ENCODE peak calls at places on chromosomes 11 and 22, in nine cellular contexts. One of them, this sample, is unnamed.
A peak's percentile ranks its signal among the peaks of the same experiment; 100 is the strongest.

GRCh38 chr22:31625661-31626426 is 36.2 kb downstream of the PISD start:
- DNase-seq in thyroid gland: peak; percentile 55
- DNase-seq in stomach: peak; percentile 62
- DNase-seq in adrenal gland: peak; percentile 90
- DNase-seq in prostate gland: peak; percentile 58
- DNase-seq in body of pancreas: no peak
- DNase-seq in ovary: peak; percentile 44
- DNase-seq in spleen: peak; percentile 83
- DNase-seq in HepG2: no peak
- DNase-seq in this sample: peak; percentile 73

GRCh38 chr11:83510530-83511449 is 224.6 kb upstream of the CCDC90B start:
- DNase-seq in thyroid gland: no peak
- DNase-seq in stomach: no peak
- DNase-seq in adrenal gland: no peak
- DNase-seq in prostate gland: no peak
- DNase-seq in body of pancreas: no peak
- DNase-seq in ovary: no peak
- DNase-seq in spleen: no peak
- DNase-seq in HepG2: no peak
- DNase-seq in this sample: no peak

GRCh38 chr11:27401760-27402316 is 38.8 kb upstream of the CCDC34 start:
- DNase-seq in thyroid gland: no peak
- DNase-seq in stomach: no peak
- DNase-seq in adrenal gland: no peak
- DNase-seq in prostate gland: no peak
- DNase-seq in body of pancreas: peak; percentile 29
- DNase-seq in ovary: no peak
- DNase-seq in spleen: no peak
- DNase-seq in HepG2: peak; percentile 85
- DNase-seq in this sample: no peak

GRCh38 chr11:70319694-70320093 is 49.2 kb downstream of the PPFIA1 start:
- DNase-seq in thyroid gland: no peak
- DNase-seq in stomach: no peak
- DNase-seq in adrenal gland: peak; percentile 41
- DNase-seq in prostate gland: no peak
- DNase-seq in body of pancreas: no peak
- DNase-seq in ovary: no peak
- DNase-seq in spleen: no peak
- DNase-seq in HepG2: no peak
- DNase-seq in this sample: no peak

GRCh38 chr11:84780689-84781293 is 846.4 kb downstream of the DLG2 start:
- DNase-seq in thyroid gland: no peak
- DNase-seq in stomach: no peak
- DNase-seq in adrenal gland: no peak
- DNase-seq in prostate gland: no peak
- DNase-seq in body of pancreas: no peak
- DNase-seq in ovary: no peak
- DNase-seq in spleen: no peak
- DNase-seq in HepG2: peak; percentile 6
- DNase-seq in this sample: no peak

GRCh38 chr11:44611687-44612437 is 46.4 kb downstream of the CD82 start:
- DNase-seq in thyroid gland: no peak
- DNase-seq in stomach: no peak
- DNase-seq in adrenal gland: no peak
- DNase-seq in prostate gland: no peak
- DNase-seq in body of pancreas: no peak
- DNase-seq in ovary: no peak
- DNase-seq in spleen: peak; percentile 90
- DNase-seq in HepG2: no peak
- DNase-seq in this sample: no peak

GRCh38 chr22:47918276-47918928 is 1156.0 kb downstream of the TBC1D22A start:
- DNase-seq in thyroid gland: no peak
- DNase-seq in stomach: no peak
- DNase-seq in adrenal gland: no peak
- DNase-seq in prostate gland: no peak
- DNase-seq in body of pancreas: no peak
- DNase-seq in ovary: no peak
- DNase-seq in spleen: peak; percentile 89
- DNase-seq in HepG2: no peak
- DNase-seq in this sample: no peak

GRCh38 chr22:37060801-37061610 is 9.5 kb downstream of the KCTD17 start:
- DNase-seq in thyroid gland: no peak
- DNase-seq in stomach: no peak
- DNase-seq in adrenal gland: no peak
- DNase-seq in prostate gland: no peak
- DNase-seq in body of pancreas: no peak
- DNase-seq in ovary: peak; percentile 23
- DNase-seq in spleen: no peak
- DNase-seq in HepG2: no peak
- DNase-seq in this sample: no peak

GRCh38 chr11:70142171-70142875 is 60.8 kb upstream of the FADD start:
- DNase-seq in thyroid gland: no peak
- DNase-seq in stomach: peak; percentile 30
- DNase-seq in adrenal gland: no peak
- DNase-seq in prostate gland: no peak
- DNase-seq in body of pancreas: no peak
- DNase-seq in ovary: no peak
- DNase-seq in spleen: no peak
- DNase-seq in HepG2: no peak
- DNase-seq in this sample: no peak

GRCh38 chr11:126202646-126203359 is 8.6 kb downstream of the RPUSD4 start:
- DNase-seq in thyroid gland: no peak
- DNase-seq in stomach: peak; percentile 76
- DNase-seq in adrenal gland: peak; percentile 16
- DNase-seq in prostate gland: no peak
- DNase-seq in body of pancreas: peak; percentile 60
- DNase-seq in ovary: no peak
- DNase-seq in spleen: no peak
- DNase-seq in HepG2: no peak
- DNase-seq in this sample: no peak

GRCh38 chr22:17974703-17975372 is 49.5 kb downstream of the MICAL3 start:
- DNase-seq in thyroid gland: no peak
- DNase-seq in stomach: no peak
- DNase-seq in adrenal gland: no peak
- DNase-seq in prostate gland: no peak
- DNase-seq in body of pancreas: no peak
- DNase-seq in ovary: no peak
- DNase-seq in spleen: no peak
- DNase-seq in HepG2: no peak
- DNase-seq in this sample: no peak

GRCh38 chr22:48267681-48268080 is 1505.2 kb downstream of the TBC1D22A start:
- DNase-seq in thyroid gland: no peak
- DNase-seq in stomach: no peak
- DNase-seq in adrenal gland: no peak
- DNase-seq in prostate gland: no peak
- DNase-seq in body of pancreas: no peak
- DNase-seq in ovary: no peak
- DNase-seq in spleen: no peak
- DNase-seq in HepG2: no peak
- DNase-seq in this sample: no peak

GRCh38 chr22:44625421-44625760 is 76.6 kb upstream of the PRR5 start:
- DNase-seq in thyroid gland: no peak
- DNase-seq in stomach: no peak
- DNase-seq in adrenal gland: no peak
- DNase-seq in prostate gland: no peak
- DNase-seq in body of pancreas: no peak
- DNase-seq in ovary: no peak
- DNase-seq in spleen: peak; percentile 63
- DNase-seq in HepG2: no peak
- DNase-seq in this sample: no peak

GRCh38 chr22:29208879-29209623 is 3.4 kb downstream of the EMID1 start:
- DNase-seq in thyroid gland: peak; percentile 86
- DNase-seq in stomach: peak; percentile 43
- DNase-seq in adrenal gland: peak; percentile 30
- DNase-seq in prostate gland: no peak
- DNase-seq in body of pancreas: no peak
- DNase-seq in ovary: no peak
- DNase-seq in spleen: peak; percentile 82
- DNase-seq in HepG2: no peak
- DNase-seq in this sample: no peak

GRCh38 chr11:69718912-69719311 is 15.1 kb upstream of the FGF19 start:
- DNase-seq in thyroid gland: no peak
- DNase-seq in stomach: no peak
- DNase-seq in adrenal gland: no peak
- DNase-seq in prostate gland: no peak
- DNase-seq in body of pancreas: no peak
- DNase-seq in ovary: no peak
- DNase-seq in spleen: no peak
- DNase-seq in HepG2: no peak
- DNase-seq in this sample: no peak

GRCh38 chr11:121904148-121904547 is 211.9 kb downstream of the BLID start:
- DNase-seq in thyroid gland: no peak
- DNase-seq in stomach: no peak
- DNase-seq in adrenal gland: peak; percentile 37
- DNase-seq in prostate gland: no peak
- DNase-seq in body of pancreas: no peak
- DNase-seq in ovary: no peak
- DNase-seq in spleen: no peak
- DNase-seq in HepG2: no peak
- DNase-seq in this sample: no peak

DNA sequence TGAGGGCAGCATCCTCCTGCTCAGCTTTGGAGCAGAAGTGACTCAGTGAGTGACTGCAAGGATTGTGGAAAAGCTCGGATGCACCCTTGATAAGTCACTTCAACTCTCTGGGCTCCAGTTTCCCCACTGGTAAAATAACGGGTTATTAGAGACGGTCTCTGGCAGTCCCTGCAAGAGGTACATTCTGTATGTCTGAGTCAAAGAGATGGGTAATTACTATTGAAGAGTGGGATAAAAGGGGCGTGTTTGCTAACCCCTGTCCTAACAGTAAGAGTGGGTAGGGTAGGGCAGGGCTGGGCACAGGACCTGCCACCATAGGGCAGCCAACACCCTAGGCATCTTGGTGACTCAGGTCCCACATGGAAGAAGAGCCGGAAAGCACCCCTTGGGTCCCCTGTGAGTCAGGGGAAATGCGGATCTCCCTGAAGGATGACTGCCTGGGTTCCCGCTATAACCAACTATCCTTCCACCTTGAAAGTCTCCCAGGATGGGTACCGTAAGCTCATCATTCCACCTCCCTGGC is 7.3 kb upstream of the AHNAK start:
- DNase-seq in thyroid gland: no peak
- DNase-seq in stomach: no peak
- DNase-seq in adrenal gland: no peak
- DNase-seq in prostate gland: no peak
- DNase-seq in body of pancreas: no peak
- DNase-seq in ovary: no peak
- DNase-seq in spleen: no peak
- DNase-seq in HepG2: no peak
- DNase-seq in this sample: no peak
- TF ChIP-seq POLR2A in thyroid gland: no peak
- TF ChIP-seq POLR2A in stomach: no peak
- TF ChIP-seq POLR2A in adrenal gland: no peak
- TF ChIP-seq POLR2A in prostate gland: no peak
- TF ChIP-seq POLR2A in body of pancreas: no peak
- TF ChIP-seq POLR2A in ovary: no peak
- TF ChIP-seq POLR2A in spleen: no peak
- TF ChIP-seq POLR2A in HepG2: no peak
- TF ChIP-seq POLR2A in this sample: no peak

GRCh38 chr22:40856513-40857308 is at the start of the genes ST13 and XPNPEP3:
- DNase-seq in thyroid gland: peak; percentile 99
- DNase-seq in stomach: peak; percentile 97
- DNase-seq in adrenal gland: peak; percentile 99
- DNase-seq in prostate gland: peak; percentile 97
- DNase-seq in body of pancreas: peak; percentile 99
- DNase-seq in ovary: peak; percentile 99
- DNase-seq in spleen: peak; percentile 99
- DNase-seq in HepG2: peak; percentile 92
- DNase-seq in this sample: peak; percentile 98
- H3K4me1 ChIP-seq in thyroid gland: peaks cover 40% of the 10 kb centered on the region
- H3K4me1 ChIP-seq in stomach: peaks cover 63% of the 10 kb centered on the region
- H3K4me1 ChIP-seq in adrenal gland: peaks cover 56% of the 10 kb centered on the region
- H3K4me1 ChIP-seq in prostate gland: peaks cover 9% of the 10 kb centered on the region
- H3K4me1 ChIP-seq in body of pancreas: peaks cover 51% of the 10 kb centered on the region
- H3K4me1 ChIP-seq in ovary: peaks cover 4% of the 10 kb centered on the region
- H3K4me1 ChIP-seq in spleen: peaks cover 64% of the 10 kb centered on the region
- H3K4me1 ChIP-seq in HepG2: peaks cover 39% of the 10 kb centered on the region
- H3K4me1 ChIP-seq in this sample: no peaks in the 10 kb centered on the region

GRCh38 chr22:24564376-24565058 is 8.7 kb downstream of the SNRPD3 start:
- DNase-seq in thyroid gland: no peak
- DNase-seq in stomach: no peak
- DNase-seq in adrenal gland: peak; percentile 50
- DNase-seq in prostate gland: no peak
- DNase-seq in body of pancreas: no peak
- DNase-seq in ovary: no peak
- DNase-seq in spleen: peak; percentile 14
- DNase-seq in HepG2: peak; percentile 70
- DNase-seq in this sample: peak; percentile 56
- H3K36me3 ChIP-seq in thyroid gland: peaks cover 28% of the 10 kb centered on the region
- H3K36me3 ChIP-seq in stomach: peaks cover 61% of the 10 kb centered on the region
- H3K36me3 ChIP-seq in adrenal gland: peaks cover 34% of the 10 kb centered on the region
- H3K36me3 ChIP-seq in prostate gland: no peaks in the 10 kb centered on the region
- H3K36me3 ChIP-seq in body of pancreas: no peaks in the 10 kb centered on the region
- H3K36me3 ChIP-seq in ovary: no peaks in the 10 kb centered on the region
- H3K36me3 ChIP-seq in spleen: peaks cover 32% of the 10 kb centered on the region
- H3K36me3 ChIP-seq in HepG2: peaks cover 30% of the 10 kb centered on the region
- H3K36me3 ChIP-seq in this sample: no peaks in the 10 kb centered on the region

GRCh38 chr11:19239039-19239438 is 1.7 kb downstream of the E2F8 start:
- DNase-seq in thyroid gland: no peak
- DNase-seq in stomach: no peak
- DNase-seq in adrenal gland: no peak
- DNase-seq in prostate gland: no peak
- DNase-seq in body of pancreas: no peak
- DNase-seq in ovary: no peak
- DNase-seq in spleen: no peak
- DNase-seq in HepG2: no peak
- DNase-seq in this sample: no peak

GRCh38 chr11:19237381-19237780 is 3.4 kb downstream of the E2F8 start:
- DNase-seq in thyroid gland: no peak
- DNase-seq in stomach: no peak
- DNase-seq in adrenal gland: no peak
- DNase-seq in prostate gland: no peak
- DNase-seq in body of pancreas: no peak
- DNase-seq in ovary: no peak
- DNase-seq in spleen: no peak
- DNase-seq in HepG2: no peak
- DNase-seq in this sample: no peak

GRCh38 chr11:19232910-19233503 is 7.7 kb downstream of the E2F8 start:
- DNase-seq in thyroid gland: no peak
- DNase-seq in stomach: no peak
- DNase-seq in adrenal gland: no peak
- DNase-seq in prostate gland: no peak
- DNase-seq in body of pancreas: no peak
- DNase-seq in ovary: no peak
- DNase-seq in spleen: no peak
- DNase-seq in HepG2: no peak
- DNase-seq in this sample: no peak

GRCh38 chr11:19237813-19238212 is 2.9 kb downstream of the E2F8 start:
- DNase-seq in thyroid gland: no peak
- DNase-seq in stomach: peak; percentile 66
- DNase-seq in adrenal gland: no peak
- DNase-seq in prostate gland: no peak
- DNase-seq in body of pancreas: no peak
- DNase-seq in ovary: no peak
- DNase-seq in spleen: no peak
- DNase-seq in HepG2: peak; percentile 66
- DNase-seq in this sample: no peak

DNA sequence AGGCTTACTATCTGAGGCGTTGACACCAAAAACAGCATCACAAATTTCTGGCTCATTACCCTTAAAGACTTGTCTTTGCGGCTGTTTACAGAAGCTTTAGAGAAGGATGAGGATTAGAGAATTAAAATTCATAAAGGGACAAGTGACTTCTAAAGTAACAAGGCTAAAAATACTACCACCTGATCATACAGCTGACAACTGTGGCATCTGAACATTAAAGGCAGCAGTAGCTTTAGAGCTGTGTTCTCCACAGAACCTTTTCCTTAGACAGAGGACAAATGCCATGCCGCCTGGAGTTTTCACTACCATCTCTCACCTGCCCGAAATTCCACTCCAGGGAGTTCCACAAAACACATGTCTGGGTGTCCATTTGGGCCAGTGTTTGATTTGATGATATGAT is 6.3 kb downstream of the E2F8 start:
- DNase-seq in thyroid gland: no peak
- DNase-seq in stomach: no peak
- DNase-seq in adrenal gland: no peak
- DNase-seq in prostate gland: no peak
- DNase-seq in body of pancreas: no peak
- DNase-seq in ovary: no peak
- DNase-seq in spleen: no peak
- DNase-seq in HepG2: no peak
- DNase-seq in this sample: no peak
- TF ChIP-seq POLR2A in thyroid gland: no peak
- TF ChIP-seq POLR2A in stomach: no peak
- TF ChIP-seq POLR2A in adrenal gland: no peak
- TF ChIP-seq POLR2A in prostate gland: no peak
- TF ChIP-seq POLR2A in body of pancreas: no peak
- TF ChIP-seq POLR2A in ovary: no peak
- TF ChIP-seq POLR2A in spleen: no peak
- TF ChIP-seq POLR2A in HepG2: no peak
- TF ChIP-seq POLR2A in this sample: no peak